ENCODE peak calls at places on chromosomes 1 and 21, in eight cellular contexts. Z, S, K, R, B, W, V and T are unnamed samples.

GRCh38 chr1:227886993-227887696 is 60.6 kb downstream of the WNT9A start:
- DNase-seq in K (peak; percentile 65), W (peak; percentile 11), B (peak; percentile 73), V (peak; percentile 95), S (no peak), Z (no peak), R (peak; percentile 84), T (peak; percentile 58)

GRCh38 chr1:165152727-165153126 is 203.8 kb downstream of the LMX1A start:
- DNase-seq in K (no peak), S (no peak), R (peak; percentile 5), Z (peak; percentile 70), W (no peak), V (no peak), B (no peak), T (no peak)

GRCh38 chr1:44108241-44108640 is 10.4 kb upstream of the KLF17 start:
- DNase-seq in B (no peak), W (no peak), V (peak; percentile 14), Z (peak; percentile 18), K (no peak), R (no peak), S (no peak), T (peak; percentile 41)

GRCh38 chr1:228407118-228408040 is 744 bp upstream of the TRIM11 start:
- DNase-seq in B (no peak), W (no peak), R (no peak), Z (no peak), S (no peak), V (no peak), K (peak; percentile 28), T (no peak)

GRCh38 chr1:62689524-62689923 is 1.3 kb upstream of the DOCK7 start:
- DNase-seq in W (peak; percentile 84), S (peak; percentile 2), K (no peak), B (no peak), V (peak; percentile 62), Z (peak; percentile 83), R (no peak), T (peak; percentile 82)

GRCh38 chr1:43653339-43653738 is 3.4 kb downstream of the KDM4A start:
- DNase-seq in R (no peak), S (peak; percentile 48), K (no peak), W (no peak), B (no peak), Z (peak; percentile 47), V (no peak), T (peak; percentile 23)

GRCh38 chr1:175192630-175193338 is at the start of gene KIAA0040:
- DNase-seq in V (peak; percentile 83), R (peak; percentile 86), B (peak; percentile 66), W (peak; percentile 1), S (peak; percentile 75), Z (peak; percentile 77), K (peak; percentile 82), T (peak; percentile 17)

GRCh38 chr21:22573834-22574233 is 1575.6 kb downstream of the NCAM2 start:
- DNase-seq in Z (no peak), R (no peak), K (no peak), S (no peak), V (no peak), W (no peak), B (no peak), T (no peak)

GRCh38 chr21:20998456-20998789 is 214 bp downstream of the NCAM2 start:
- DNase-seq in K (no peak), B (no peak), W (no peak), Z (no peak), S (no peak), R (no peak), V (no peak), T (no peak)

GRCh38 chr1:185228979-185229378 is 72.0 kb downstream of the SWT1 start:
- DNase-seq in W (no peak), S (no peak), K (no peak), Z (no peak), R (no peak), V (no peak), B (no peak), T (no peak)

GRCh38 chr21:38679531-38679930 is 126.2 kb upstream of the ETS2 start:
- DNase-seq in K (no peak), Z (peak; percentile 63), B (no peak), V (no peak), R (no peak), W (peak; percentile 23), S (peak; percentile 21), T (peak; percentile 45)

GRCh38 chr1:167641786-167642500 is 11.9 kb downstream of the RCSD1 start:
- DNase-seq in W (no peak), B (no peak), K (no peak), R (no peak), Z (no peak), S (no peak), V (no peak), T (no peak)
- H3K4me3 ChIP-seq in W (no peak overlapping the region), B (no peak overlapping the region), K (no peak overlapping the region), R (no peak overlapping the region), Z (no peak overlapping the region), S (no peak overlapping the region), V (no peak overlapping the region), T (no peak overlapping the region)

GRCh38 chr21:35048183-35048601 is 910 bp downstream of the RUNX1 start:
- DNase-seq in K (no peak), Z (peak; percentile 46), V (peak; percentile 82), R (peak; percentile 72), W (peak; percentile 11), B (no peak), S (no peak), T (peak; percentile 43)

GRCh38 chr21:35045539-35046222 is 3.4 kb downstream of the RUNX1 start:
- DNase-seq in K (no peak), V (no peak), R (no peak), S (peak; percentile 32), Z (no peak), W (no peak), B (no peak), T (no peak)

GRCh38 chr21:35046223-35046690 is 2.8 kb downstream of the RUNX1 start:
- DNase-seq in S (peak; percentile 28), V (no peak), K (no peak), Z (no peak), W (no peak), B (no peak), R (no peak), T (no peak)

GRCh38 chr21:35044770-35045538 is 4.1 kb downstream of the RUNX1 start:
- DNase-seq in B (no peak), R (no peak), Z (no peak), S (peak; percentile 23), K (no peak), W (no peak), V (no peak), T (no peak)

DNA sequence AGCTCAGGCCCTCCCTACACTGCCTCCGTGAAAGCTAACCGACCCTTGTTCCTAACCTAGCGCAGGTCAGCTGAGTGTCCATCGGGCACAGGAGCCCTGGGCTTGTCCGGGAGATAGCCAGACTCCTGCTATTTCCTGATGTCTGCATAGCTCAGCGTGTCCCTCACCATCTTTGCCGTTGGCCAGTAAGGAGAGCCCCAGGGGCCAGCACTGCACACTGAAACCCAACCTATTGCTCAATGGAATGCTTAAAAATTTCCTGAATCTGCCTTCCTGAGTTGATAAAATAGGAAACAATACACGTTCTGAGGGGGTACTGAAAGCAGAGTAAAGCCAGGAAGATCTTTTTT is 2.2 kb downstream of the RUNX1 start:
- DNase-seq in W (no peak), Z (no peak), S (no peak), K (no peak), V (peak; percentile 56), R (no peak), B (no peak), T (no peak)
- H3K4me3 ChIP-seq in W (peak overlapping the region; percentile 49), Z (peak overlapping the region; percentile 75), S (no peak overlapping the region), K (peak overlapping the region; percentile 43), V (peak overlapping the region; percentile 38), R (peak overlapping the region; percentile 43), B (no peak overlapping the region), T (peak overlapping the region; percentile 46)

DNA sequence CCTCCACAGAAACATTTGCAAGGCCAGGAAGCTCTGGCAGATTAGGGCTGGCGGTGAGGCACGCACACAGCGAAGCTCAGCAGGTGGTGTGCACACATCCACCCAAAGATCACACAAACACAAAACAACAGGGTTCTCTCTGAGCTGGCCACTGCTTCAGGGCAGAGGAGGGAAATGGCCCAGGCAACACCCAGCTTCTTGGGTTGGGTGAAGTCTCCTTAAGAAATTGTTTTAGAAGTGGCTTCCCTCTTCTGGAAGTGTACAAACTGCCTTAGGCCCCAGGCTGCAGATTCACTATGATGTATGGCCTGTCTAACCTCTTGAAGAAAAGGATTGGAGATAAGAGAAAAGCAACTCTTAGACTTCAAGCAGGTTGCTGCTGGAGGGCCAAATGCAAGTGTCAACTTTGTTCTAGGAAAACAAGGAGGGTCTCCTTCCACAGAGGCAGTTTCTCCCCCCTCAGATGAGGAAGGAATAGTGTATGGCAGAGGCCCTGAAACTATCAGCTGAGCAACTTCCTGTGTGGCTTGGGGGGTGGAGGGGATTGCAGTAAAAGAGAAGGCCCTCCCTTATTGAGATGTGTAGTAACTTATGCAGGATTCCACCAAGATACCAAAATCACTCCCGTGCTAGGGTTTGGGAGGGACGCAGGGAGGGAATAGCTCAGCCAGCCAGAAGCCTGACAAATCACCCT is 2.1 kb downstream of the RCSD1 start:
- DNase-seq in V (no peak), K (no peak), S (peak; percentile 64), R (no peak), W (no peak), B (no peak), Z (no peak), T (no peak)
- H3K4me3 ChIP-seq in V (no peak overlapping the region), K (peak overlapping the region; percentile 69), S (peak overlapping the region; percentile 94), R (no peak overlapping the region), W (no peak overlapping the region), B (no peak overlapping the region), Z (no peak overlapping the region), T (no peak overlapping the region)

GRCh38 chr1:23930861-23931471 is 17.8 kb upstream of the CNR2 start:
- DNase-seq in R (no peak), Z (no peak), V (no peak), B (no peak), K (no peak), W (peak; percentile 33), S (peak; percentile 33), T (peak; percentile 49)
- H3K4me3 ChIP-seq in R (no peak overlapping the region), Z (no peak overlapping the region), V (no peak overlapping the region), B (no peak overlapping the region), K (no peak overlapping the region), W (peak overlapping the region; percentile 1), S (no peak overlapping the region), T (no peak overlapping the region)

DNA sequence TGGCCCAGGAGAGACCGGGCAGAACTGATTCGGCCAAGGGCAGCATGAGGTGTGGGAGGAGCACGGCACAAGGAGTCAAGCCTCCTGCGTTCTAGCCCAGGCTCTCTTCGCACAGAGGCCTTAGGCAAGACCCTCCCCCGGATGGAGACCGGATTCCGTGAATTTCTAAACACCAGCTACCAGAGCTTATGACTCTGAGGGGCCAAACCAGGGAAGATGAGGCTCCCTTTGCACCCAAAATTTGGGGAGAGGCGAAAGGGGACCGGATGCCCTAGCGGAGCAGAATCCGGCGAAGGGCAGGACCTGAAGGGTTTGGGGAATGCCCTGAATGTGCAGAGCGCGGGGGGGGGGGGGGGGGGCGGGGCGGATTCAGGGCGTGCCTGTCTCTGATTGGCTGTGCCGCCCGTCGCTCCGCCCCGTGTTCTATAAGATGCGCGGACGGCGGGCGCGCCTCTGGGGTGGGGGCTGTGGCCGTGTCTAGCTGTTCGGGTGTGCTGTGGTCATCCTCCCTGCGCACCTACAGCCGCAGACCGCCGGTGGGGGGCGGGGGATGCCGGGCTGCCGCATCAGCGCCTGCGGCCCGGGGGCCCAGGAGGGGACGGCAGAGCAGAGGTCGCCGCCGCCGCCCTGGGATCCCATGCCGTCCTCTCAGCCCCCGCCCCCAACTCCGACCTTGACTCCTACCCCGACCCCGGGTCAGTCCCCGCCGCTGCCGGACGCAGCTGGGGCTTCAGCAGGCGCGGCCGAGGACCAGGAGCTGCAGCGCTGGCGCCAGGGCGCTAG is at the start of gene TRNP1:
- DNase-seq in K (peak; percentile 73), V (peak; percentile 74), S (peak; percentile 72), Z (peak; percentile 89), W (peak; percentile 91), R (peak; percentile 97), B (peak; percentile 60), T (peak; percentile 67)
- H3K4me3 ChIP-seq in K (peak within 1 kb of the TSS; percentile 62), V (peak within 1 kb of the TSS; percentile 70), S (peak within 1 kb of the TSS; percentile 41), Z (peak within 1 kb of the TSS; percentile 88), W (peak within 1 kb of the TSS; percentile 82), R (peak within 1 kb of the TSS; percentile 71), B (peak within 1 kb of the TSS; percentile 67), T (peak within 1 kb of the TSS; percentile 74)